ENCODE peak calls at places on chromosomes 6 and 20, in seven cellular contexts. One of them, this sample, is unnamed.

GRCh38 chr20:63469713-63470101 is 2.7 kb downstream of the KCNQ2 start:
- DNase-seq in H9: no peak
- DNase-seq in H1: no peak
- DNase-seq in mesendoderm: no peak
- DNase-seq in IMR-90: no peak
- DNase-seq in neuronal stem cell: no peak
- DNase-seq in trophoblast cell: no peak
- DNase-seq in this sample: no peak

GRCh38 chr6:135102191-135102590 is 47.6 kb upstream of the HBS1L start:
- DNase-seq in mesendoderm: no peak
- DNase-seq in trophoblast cell: no peak
- DNase-seq in H1: no peak
- DNase-seq in neuronal stem cell: no peak
- DNase-seq in H9: no peak
- DNase-seq in IMR-90: no peak
- DNase-seq in this sample: no peak

GRCh38 chr6:38262609-38263008 is 377.1 kb downstream of the BTBD9 start:
- DNase-seq in H9: no peak
- DNase-seq in mesendoderm: no peak
- DNase-seq in IMR-90: peak
- DNase-seq in neuronal stem cell: no peak
- DNase-seq in H1: no peak
- DNase-seq in trophoblast cell: no peak
- DNase-seq in this sample: peak

GRCh38 chr6:56807335-56807991 is 147.4 kb upstream of the BEND6 start:
- DNase-seq in neuronal stem cell: no peak
- DNase-seq in H1: no peak
- DNase-seq in IMR-90: no peak
- DNase-seq in mesendoderm: no peak
- DNase-seq in trophoblast cell: no peak
- DNase-seq in H9: no peak
- DNase-seq in this sample: peak

GRCh38 chr20:33291830-33292355 is 8.9 kb downstream of the BPIFB1 start:
- DNase-seq in mesendoderm: peak
- DNase-seq in neuronal stem cell: peak
- DNase-seq in IMR-90: no peak
- DNase-seq in H1: peak
- DNase-seq in trophoblast cell: peak
- DNase-seq in H9: peak
- DNase-seq in this sample: peak

GRCh38 chr6:89200706-89201215 is 16.4 kb downstream of the GABRR1 start:
- DNase-seq in IMR-90: no peak
- DNase-seq in H1: no peak
- DNase-seq in trophoblast cell: no peak
- DNase-seq in H9: no peak
- DNase-seq in mesendoderm: no peak
- DNase-seq in neuronal stem cell: no peak
- DNase-seq in this sample: no peak

GRCh38 chr6:138540468-138540867 is 41.2 kb upstream of the NHSL1 start:
- DNase-seq in mesendoderm: no peak
- DNase-seq in H9: no peak
- DNase-seq in H1: no peak
- DNase-seq in neuronal stem cell: no peak
- DNase-seq in trophoblast cell: peak
- DNase-seq in IMR-90: peak
- DNase-seq in this sample: peak

GRCh38 chr6:46996860-46997641 is 45.1 kb downstream of the ADGRF1 start:
- DNase-seq in trophoblast cell: no peak
- DNase-seq in neuronal stem cell: no peak
- DNase-seq in IMR-90: no peak
- DNase-seq in H1: no peak
- DNase-seq in H9: no peak
- DNase-seq in mesendoderm: peak
- DNase-seq in this sample: no peak

GRCh38 chr20:63942250-63943006 is 13.8 kb downstream of the UCKL1 start:
- DNase-seq in IMR-90: peak
- DNase-seq in trophoblast cell: peak
- DNase-seq in neuronal stem cell: no peak
- DNase-seq in H1: peak
- DNase-seq in mesendoderm: peak
- DNase-seq in H9: peak
- DNase-seq in this sample: no peak

GRCh38 chr20:10673176-10673830 is 496 bp downstream of the JAG1 start:
- DNase-seq in H9: peak
- DNase-seq in H1: no peak
- DNase-seq in IMR-90: no peak
- DNase-seq in trophoblast cell: peak
- DNase-seq in mesendoderm: no peak
- DNase-seq in neuronal stem cell: no peak
- DNase-seq in this sample: no peak

GRCh38 chr6:68777956-68778355 is 142.9 kb downstream of the ADGRB3 start:
- DNase-seq in H1: no peak
- DNase-seq in H9: no peak
- DNase-seq in mesendoderm: no peak
- DNase-seq in trophoblast cell: no peak
- DNase-seq in IMR-90: peak
- DNase-seq in neuronal stem cell: no peak
- DNase-seq in this sample: peak

GRCh38 chr6:140586426-140587061 is 1212.1 kb upstream of the CITED2 start:
- DNase-seq in H1: no peak
- DNase-seq in H9: no peak
- DNase-seq in mesendoderm: no peak
- DNase-seq in neuronal stem cell: no peak
- DNase-seq in trophoblast cell: no peak
- DNase-seq in IMR-90: no peak
- DNase-seq in this sample: no peak

GRCh38 chr6:53666271-53666626 is 693 bp upstream of the KLHL31 start:
- DNase-seq in H9: no peak
- DNase-seq in mesendoderm: no peak
- DNase-seq in trophoblast cell: no peak
- DNase-seq in neuronal stem cell: no peak
- DNase-seq in H1: no peak
- DNase-seq in IMR-90: no peak
- DNase-seq in this sample: no peak

GRCh38 chr20:48668451-48668946 is 159.3 kb downstream of the PREX1 start:
- DNase-seq in H1: no peak
- DNase-seq in mesendoderm: no peak
- DNase-seq in trophoblast cell: peak
- DNase-seq in H9: no peak
- DNase-seq in IMR-90: no peak
- DNase-seq in neuronal stem cell: no peak
- DNase-seq in this sample: peak

GRCh38 chr6:46011241-46012085 is 4.2 kb downstream of the CLIC5 start:
- DNase-seq in H9: no peak
- DNase-seq in trophoblast cell: no peak
- DNase-seq in IMR-90: no peak
- DNase-seq in H1: no peak
- DNase-seq in neuronal stem cell: no peak
- DNase-seq in mesendoderm: no peak
- DNase-seq in this sample: peak

GRCh38 chr20:11454966-11455799 is 462.5 kb upstream of the BTBD3 start:
- DNase-seq in IMR-90: peak
- DNase-seq in H9: no peak
- DNase-seq in trophoblast cell: peak
- DNase-seq in mesendoderm: peak
- DNase-seq in neuronal stem cell: no peak
- DNase-seq in H1: no peak
- DNase-seq in this sample: peak

GRCh38 chr6:159190460-159190859 is 21.3 kb downstream of the FNDC1 start:
- DNase-seq in IMR-90: no peak
- DNase-seq in H1: no peak
- DNase-seq in H9: no peak
- DNase-seq in mesendoderm: no peak
- DNase-seq in trophoblast cell: no peak
- DNase-seq in neuronal stem cell: no peak
- DNase-seq in this sample: no peak
- H3K9ac ChIP-seq in IMR-90: no peak
- H3K9ac ChIP-seq in H1: no peak
- H3K9ac ChIP-seq in H9: no peak
- H3K9ac ChIP-seq in mesendoderm: no peak
- H3K9ac ChIP-seq in trophoblast cell: no peak
- H3K9ac ChIP-seq in neuronal stem cell: no peak
- H3K9ac ChIP-seq in this sample: no peak

DNA sequence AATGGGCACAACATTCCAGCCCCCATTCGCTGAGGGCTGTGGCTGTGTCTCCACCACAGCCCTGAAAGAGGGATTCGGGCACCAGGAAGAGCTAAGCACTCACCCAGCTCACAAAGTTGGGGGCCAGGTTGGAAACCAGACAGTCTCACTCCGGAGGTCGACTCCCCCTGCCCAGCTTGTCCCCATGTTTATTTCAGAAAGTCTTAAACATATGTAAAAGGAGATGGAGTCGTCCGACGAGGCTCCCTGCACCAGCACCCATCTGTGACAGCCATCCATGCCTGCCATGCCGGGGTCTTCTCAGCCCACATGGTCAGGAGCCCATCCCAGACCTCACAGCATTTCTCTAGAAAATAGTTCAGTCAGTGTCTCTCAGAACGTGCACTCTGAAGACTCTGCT is 63.6 kb upstream of the STX16 start:
- DNase-seq in neuronal stem cell: no peak
- DNase-seq in mesendoderm: no peak
- DNase-seq in H1: no peak
- DNase-seq in trophoblast cell: no peak
- DNase-seq in IMR-90: no peak
- DNase-seq in H9: no peak
- DNase-seq in this sample: no peak
- H2AK5ac ChIP-seq in neuronal stem cell: no peak
- H2AK5ac ChIP-seq in mesendoderm: no peak
- H2AK5ac ChIP-seq in H1: peak
- H2AK5ac ChIP-seq in trophoblast cell: peak
- H2AK5ac ChIP-seq in IMR-90: no peak
- H2AK5ac ChIP-seq in H9: no peak
- H2AK5ac ChIP-seq in this sample: no peak

DNA sequence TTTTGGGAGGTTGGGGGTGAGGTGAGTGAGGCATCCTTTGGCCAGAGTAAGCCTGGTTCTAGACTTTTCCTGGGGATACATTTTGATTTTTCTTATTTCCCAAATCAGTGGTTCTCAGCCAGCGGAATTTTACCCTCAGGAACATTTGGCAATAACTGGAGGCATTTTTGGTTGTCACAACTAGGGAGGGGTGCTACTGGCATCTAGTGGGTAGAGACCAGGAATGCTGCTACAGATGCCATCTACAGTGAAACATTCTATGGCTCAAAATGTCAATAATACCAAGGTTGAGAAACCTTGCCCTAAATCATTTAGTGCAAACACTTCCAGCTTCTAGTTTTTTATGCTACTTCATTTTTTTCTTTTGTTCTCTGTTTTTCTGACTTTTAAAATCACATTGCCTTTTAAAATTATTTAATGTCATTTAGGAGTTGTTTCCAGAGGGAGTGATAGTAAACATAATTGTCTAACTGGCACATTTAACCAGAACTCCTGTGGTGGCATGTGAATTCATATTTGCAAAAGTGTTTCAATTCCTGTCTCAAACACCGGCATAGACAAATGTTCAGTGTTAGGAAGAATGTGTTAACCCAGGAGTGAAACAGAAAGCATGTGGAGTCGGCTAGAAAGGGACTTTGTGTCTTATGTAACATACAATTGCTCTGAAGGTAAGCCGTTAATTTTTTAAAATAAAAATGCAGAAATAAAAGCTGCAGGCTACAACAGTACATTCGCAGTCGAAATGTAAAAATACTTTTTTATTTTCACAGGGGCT is 59.0 kb downstream of the QRSL1 start:
- DNase-seq in trophoblast cell: peak
- DNase-seq in H9: no peak
- DNase-seq in H1: no peak
- DNase-seq in IMR-90: no peak
- DNase-seq in mesendoderm: no peak
- DNase-seq in neuronal stem cell: no peak
- DNase-seq in this sample: no peak
- H3K9ac ChIP-seq in trophoblast cell: no peak
- H3K9ac ChIP-seq in H9: no peak
- H3K9ac ChIP-seq in H1: no peak
- H3K9ac ChIP-seq in IMR-90: no peak
- H3K9ac ChIP-seq in mesendoderm: no peak
- H3K9ac ChIP-seq in neuronal stem cell: no peak
- H3K9ac ChIP-seq in this sample: no peak

DNA sequence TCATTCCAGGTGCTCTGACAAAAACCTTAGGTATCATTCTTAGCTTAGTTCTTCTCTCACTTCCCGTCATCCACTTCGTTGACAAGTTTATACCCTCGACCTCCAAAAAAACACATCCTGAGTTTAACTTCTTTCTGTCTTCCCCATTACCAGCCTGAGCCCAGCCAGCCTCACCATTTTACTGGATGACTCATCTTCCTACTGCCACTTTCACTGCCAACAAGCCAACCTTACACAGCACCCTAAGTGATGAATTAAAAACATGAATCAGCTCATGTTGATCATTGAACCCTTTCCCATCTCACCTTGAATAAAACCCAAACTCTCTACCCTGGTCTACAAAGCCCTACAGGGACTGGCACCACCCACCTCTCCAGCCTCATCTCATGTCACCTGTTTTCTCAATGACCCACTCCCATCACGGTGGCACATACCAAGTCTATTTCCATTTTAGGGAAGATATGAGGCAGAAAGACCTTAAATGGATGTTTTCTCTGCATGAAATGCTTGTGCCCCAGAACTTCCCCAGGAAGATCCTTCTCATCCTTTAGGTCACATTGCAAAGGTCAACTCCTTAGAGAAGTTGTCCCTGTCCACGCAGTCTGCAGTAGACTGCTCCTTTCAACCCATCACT is 9.9 kb upstream of the UST start:
- DNase-seq in H9: no peak
- DNase-seq in mesendoderm: no peak
- DNase-seq in neuronal stem cell: no peak
- DNase-seq in H1: no peak
- DNase-seq in trophoblast cell: no peak
- DNase-seq in IMR-90: no peak
- DNase-seq in this sample: no peak
- H2AK5ac ChIP-seq in H9: no peak
- H2AK5ac ChIP-seq in mesendoderm: no peak
- H2AK5ac ChIP-seq in neuronal stem cell: no peak
- H2AK5ac ChIP-seq in H1: no peak
- H2AK5ac ChIP-seq in trophoblast cell: no peak
- H2AK5ac ChIP-seq in IMR-90: no peak
- H2AK5ac ChIP-seq in this sample: no peak

DNA sequence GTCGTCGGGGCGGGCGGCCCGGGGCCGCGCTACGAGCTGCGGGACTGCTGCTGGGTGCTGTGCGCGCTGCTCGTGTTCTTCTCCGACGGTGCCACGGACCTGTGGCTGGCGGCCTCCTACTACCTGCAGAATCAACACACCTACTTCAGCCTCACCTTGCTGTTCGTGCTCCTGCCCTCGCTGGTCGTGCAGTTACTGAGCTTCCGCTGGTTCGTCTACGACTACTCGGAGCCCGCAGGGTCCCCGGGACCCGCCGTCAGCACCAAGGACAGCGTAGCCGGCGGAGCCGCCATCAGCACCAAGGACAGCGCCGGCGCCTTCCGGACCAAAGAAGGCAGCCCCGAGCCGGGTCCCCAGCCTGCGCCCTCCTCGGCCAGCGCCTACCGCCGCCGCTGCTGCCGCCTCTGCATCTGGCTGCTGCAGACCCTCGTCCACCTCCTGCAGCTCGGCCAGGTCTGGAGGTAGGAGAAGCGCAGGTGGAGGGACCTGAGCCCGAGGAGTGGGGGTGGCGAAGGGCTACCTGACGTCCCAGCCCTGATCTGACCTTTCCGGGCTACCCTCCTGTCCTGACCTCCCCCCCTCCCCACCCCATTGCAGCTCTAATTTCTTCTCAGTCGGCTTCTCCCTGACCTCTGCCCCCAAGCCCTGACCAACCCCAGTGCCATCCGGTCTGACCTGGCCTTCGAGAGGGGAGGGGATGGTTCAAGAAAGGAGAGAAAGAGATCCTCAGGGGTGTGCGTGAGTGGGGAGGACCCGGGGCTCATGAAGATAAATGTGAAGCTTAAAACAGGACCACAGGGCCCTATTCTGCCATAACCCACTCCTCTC is 562 bp downstream of the XKR7 start:
- DNase-seq in H9: peak
- DNase-seq in H1: peak
- DNase-seq in mesendoderm: peak
- DNase-seq in IMR-90: peak
- DNase-seq in trophoblast cell: peak
- DNase-seq in neuronal stem cell: peak
- DNase-seq in this sample: peak
- H3K9ac ChIP-seq in H9: no peak
- H3K9ac ChIP-seq in H1: no peak
- H3K9ac ChIP-seq in mesendoderm: no peak
- H3K9ac ChIP-seq in IMR-90: no peak
- H3K9ac ChIP-seq in trophoblast cell: no peak
- H3K9ac ChIP-seq in neuronal stem cell: no peak
- H3K9ac ChIP-seq in this sample: no peak